ENCODE peak calls at places on chromosome 10, in four cellular contexts. U is aorta; T is central memory CD4-positive, alpha-beta T cell; K is NCI-H748 treated with DMSO at 0.1 percent for 48 hours. D is an unnamed sample.

GRCh38 chr10:131090761-131091661 is 220.5 kb downstream of the TCERG1L start:
- DNase-seq in U (no peak), T (no peak), K (peak; percentile 54), D (no peak)

GRCh38 chr10:4246881-4247358 is 461.9 kb upstream of the KLF6 start:
- DNase-seq in U (no peak), T (no peak), K (no peak), D (no peak)

GRCh38 chr10:118459642-118460193 is 117.6 kb upstream of the FAM204A start:
- DNase-seq in U (peak; percentile 58), T (peak; percentile 16), K (peak; percentile 36), D (peak; percentile 29)

GRCh38 chr10:110544958-110545537 is 22.4 kb upstream of the SMC3 start:
- DNase-seq in U (no peak), T (no peak), K (no peak), D (no peak)

GRCh38 chr10:113362645-113363091 is 190.2 kb upstream of the HABP2 start:
- DNase-seq in U (no peak), T (no peak), K (no peak), D (no peak)

GRCh38 chr10:34814228-34815173 is 595 bp downstream of the PARD3 start:
- DNase-seq in U (peak; percentile 51), T (no peak), K (no peak), D (no peak)

GRCh38 chr10:24949616-24950015 is 2.8 kb downstream of the PRTFDC1 start:
- DNase-seq in U (no peak), T (no peak), K (no peak), D (no peak)

GRCh38 chr10:80122110-80122710 is 10.3 kb upstream of the PLAC9 start:
- DNase-seq in U (no peak), T (no peak), K (no peak), D (no peak)

GRCh38 chr10:71751515-71752224 is 21.6 kb downstream of the VSIR start:
- DNase-seq in U (no peak), T (no peak), K (no peak), D (no peak)

GRCh38 chr10:80664071-80664680 is 126.5 kb downstream of the SH2D4B start:
- DNase-seq in U (peak; percentile 80), T (no peak), K (peak; percentile 1), D (no peak)

GRCh38 chr10:61286695-61287094 is 166.5 kb downstream of the TMEM26 start:
- DNase-seq in U (no peak), T (peak; percentile 46), K (no peak), D (no peak)

GRCh38 chr10:48777056-48777455 is 92.4 kb downstream of the WDFY4 start:
- DNase-seq in U (no peak), T (no peak), K (no peak), D (no peak)

GRCh38 chr10:128210215-128211063 is 84.2 kb upstream of the MKI67 start:
- DNase-seq in U (peak; percentile 71), T (peak; percentile 63), K (no peak), D (peak; percentile 19)

GRCh38 chr10:34217524-34217923 is 597.6 kb downstream of the PARD3 start:
- DNase-seq in U (no peak), T (no peak), K (no peak), D (no peak)

GRCh38 chr10:73850205-73850604 is 24.1 kb downstream of the CAMK2G start:
- DNase-seq in U (no peak), T (no peak), K (no peak), D (no peak)

GRCh38 chr10:128499956-128500355 is 373.7 kb upstream of the MKI67 start:
- DNase-seq in U (no peak), T (no peak), K (no peak), D (no peak)

GRCh38 chr10:34079702-34080484 is 735.2 kb downstream of the PARD3 start:
- DNase-seq in U (no peak), T (no peak), K (no peak), D (no peak)

GRCh38 chr10:24240001-24240751 is 31.2 kb downstream of the KIAA1217 start:
- DNase-seq in U (no peak), T (no peak), K (no peak), D (no peak)

GRCh38 chr10:91247360-91248111 is 27.1 kb downstream of the PCGF5 start:
- DNase-seq in U (peak; percentile 59), T (no peak), K (no peak), D (no peak)

GRCh38 chr10:31929260-31929985 is 792 bp upstream of the ARHGAP12 start:
- DNase-seq in U (peak; percentile 73), T (peak; percentile 26), K (peak; percentile 6), D (no peak)

GRCh38 chr10:69458426-69459100 is 7.3 kb downstream of the TSPAN15 start:
- DNase-seq in U (peak; percentile 77), T (no peak), K (no peak), D (no peak)

GRCh38 chr10:104049497-104050250 is 36.0 kb downstream of the COL17A1 start:
- DNase-seq in U (no peak), T (no peak), K (no peak), D (no peak)

D was measured in GOT3.